ENCODE peak calls at places on chromosomes 7 and 10, in eight cellular contexts. A is progenitor cell of endocrine pancreas, B is PC-3, Y is heart right ventricle, L is type B pancreatic cell, X is GM10248, H is HFF-Myc, K is stomach. Z is an unnamed sample.

GRCh38 chr7:88344271-88344670 is 37.6 kb upstream of the STEAP4 start:
- DNase-seq in A (no peak), B (no peak), Y (no peak), L (no peak), X (no peak), H (no peak), K (no peak), Z (no peak)

GRCh38 chr7:3109516-3109915 is 65.8 kb upstream of the CARD11 start:
- DNase-seq in A (no peak), B (no peak), Y (no peak), L (no peak), X (no peak), H (no peak), K (no peak), Z (no peak)

GRCh38 chr7:66877577-66878300 is 43.3 kb upstream of the TMEM248 start:
- DNase-seq in A (no peak), B (no peak), Y (no peak), L (no peak), X (peak), H (no peak), K (no peak), Z (no peak)

GRCh38 chr10:78905940-78906308 is 162.8 kb upstream of the ZMIZ1 start:
- DNase-seq in A (no peak), B (no peak), Y (no peak), L (peak), X (no peak), H (no peak), K (peak), Z (no peak)

GRCh38 chr7:82343-83155 is 109.8 kb upstream of the FAM20C start:
- DNase-seq in A (no peak), B (no peak), Y (no peak), L (no peak), X (no peak), H (no peak), K (peak), Z (peak)

GRCh38 chr7:101788517-101788916 is 28.9 kb upstream of the CUX1 start:
- DNase-seq in A (no peak), B (no peak), Y (no peak), L (no peak), X (no peak), H (no peak), K (no peak), Z (no peak)

GRCh38 chr10:107653832-107654287 is 489.4 kb upstream of the SORCS1 start:
- DNase-seq in A (no peak), B (peak), Y (no peak), L (no peak), X (peak), H (no peak), K (no peak), Z (no peak)

GRCh38 chr7:99755085-99755484 is 20.1 kb upstream of the CYP3A7 start:
- DNase-seq in A (no peak), B (no peak), Y (no peak), L (no peak), X (no peak), H (no peak), K (no peak), Z (no peak)

GRCh38 chr10:11145498-11145855 is 127.8 kb downstream of the CELF2 start:
- DNase-seq in A (no peak), B (no peak), Y (no peak), L (no peak), X (peak), H (no peak), K (peak), Z (no peak)

GRCh38 chr7:28754027-28754426 is 204.1 kb downstream of the TRIL start:
- DNase-seq in A (no peak), B (peak), Y (no peak), L (no peak), X (peak), H (no peak), K (no peak), Z (no peak)

GRCh38 chr10:13961096-13961495 is 369.6 kb downstream of the FRMD4A start:
- DNase-seq in A (no peak), B (no peak), Y (no peak), L (no peak), X (no peak), H (peak), K (no peak), Z (no peak)

GRCh38 chr7:9181356-9181755 is 747.9 kb downstream of the NXPH1 start:
- DNase-seq in A (no peak), B (no peak), Y (no peak), L (no peak), X (no peak), H (no peak), K (no peak), Z (no peak)

GRCh38 chr10:119688033-119688508 is 36.9 kb downstream of the BAG3 start:
- DNase-seq in A (no peak), B (no peak), Y (no peak), L (no peak), X (no peak), H (no peak), K (no peak), Z (no peak)

GRCh38 chr10:58089739-58090138 is 178.0 kb downstream of the IPMK start:
- DNase-seq in A (no peak), B (no peak), Y (no peak), L (no peak), X (no peak), H (no peak), K (no peak), Z (no peak)

GRCh38 chr10:48798486-48799254 is 114.0 kb downstream of the WDFY4 start:
- DNase-seq in A (no peak), B (no peak), Y (no peak), L (peak), X (no peak), H (no peak), K (no peak), Z (no peak)

GRCh38 chr7:18494821-18495408 is 634 bp upstream of the HDAC9 start:
- DNase-seq in A (no peak), B (no peak), Y (no peak), L (no peak), X (no peak), H (no peak), K (no peak), Z (no peak)

GRCh38 chr7:19557726-19558470 is 150.9 kb downstream of the POLR1F start:
- DNase-seq in A (no peak), B (peak), Y (no peak), L (no peak), X (no peak), H (no peak), K (no peak), Z (no peak)

GRCh38 chr7:4883352-4884144 is at the start of gene RADIL:
- DNase-seq in A (peak), B (peak), Y (peak), L (peak), X (peak), H (peak), K (peak), Z (peak)

GRCh38 chr10:17073720-17074547 is 55.7 kb downstream of the CUBN start:
- DNase-seq in A (no peak), B (no peak), Y (no peak), L (no peak), X (no peak), H (no peak), K (no peak), Z (no peak)

GRCh38 chr10:7484456-7485266 is 73.8 kb upstream of the SFMBT2 start:
- DNase-seq in A (no peak), B (no peak), Y (no peak), L (no peak), X (peak), H (no peak), K (no peak), Z (no peak)

GRCh38 chr10:3805791-3806381 is 20.9 kb upstream of the KLF6 start:
- DNase-seq in A (no peak), B (peak), Y (peak), L (no peak), X (peak), H (peak), K (no peak), Z (no peak)

GRCh38 chr7:101960985-101961708 is 143.7 kb downstream of the CUX1 start:
- DNase-seq in A (no peak), B (no peak), Y (no peak), L (no peak), X (no peak), H (no peak), K (no peak), Z (no peak)

GRCh38 chr10:86335257-86335656 is 31.3 kb downstream of the GRID1 start:
- DNase-seq in A (no peak), B (no peak), Y (no peak), L (no peak), X (no peak), H (no peak), K (no peak), Z (no peak)

GRCh38 chr10:126628746-126629145 is 41.7 kb downstream of the C10orf90 start:
- DNase-seq in A (no peak), B (no peak), Y (no peak), L (no peak), X (no peak), H (no peak), K (no peak), Z (no peak)

GRCh38 chr7:74656911-74657691 is 417 bp upstream of the GTF2I start:
- DNase-seq in A (peak), B (peak), Y (peak), L (peak), X (peak), H (peak), K (peak), Z (peak)

GRCh38 chr7:74656421-74656910 is 1.1 kb upstream of the GTF2I start:
- DNase-seq in A (no peak), B (peak), Y (peak), L (no peak), X (no peak), H (no peak), K (peak), Z (peak)

GRCh38 chr7:74658171-74659004 is 870 bp downstream of the GTF2I start:
- DNase-seq in A (peak), B (peak), Y (peak), L (peak), X (peak), H (peak), K (peak), Z (peak)

GRCh38 chr7:74655785-74656420 is 1.6 kb upstream of the GTF2I start:
- DNase-seq in A (no peak), B (no peak), Y (no peak), L (no peak), X (no peak), H (no peak), K (no peak), Z (no peak)

GRCh38 chr7:74657692-74658170 is at the start of gene GTF2I:
- DNase-seq in A (peak), B (no peak), Y (no peak), L (peak), X (no peak), H (no peak), K (peak), Z (no peak)
- TF ChIP-seq CTCF in A (no peak), B (no peak), Y (no peak), L (no peak), X (no peak), H (no peak), K (no peak), Z (no peak)

GRCh38 chr7:152050547-152050971 is 25.1 kb downstream of the GALNT11 start:
- DNase-seq in A (no peak), B (no peak), Y (no peak), L (no peak), X (no peak), H (no peak), K (no peak), Z (no peak)
- TF ChIP-seq CTCF in A (no peak), B (no peak), Y (no peak), L (no peak), X (no peak), H (no peak), K (no peak), Z (no peak)

GRCh38 chr10:61835069-61835908 is 66.2 kb upstream of the ARID5B start:
- DNase-seq in A (no peak), B (peak), Y (no peak), L (no peak), X (no peak), H (peak), K (peak), Z (no peak)
- TF ChIP-seq CTCF in A (peak), B (peak), Y (peak), L (peak), X (peak), H (peak), K (peak), Z (peak)

DNA sequence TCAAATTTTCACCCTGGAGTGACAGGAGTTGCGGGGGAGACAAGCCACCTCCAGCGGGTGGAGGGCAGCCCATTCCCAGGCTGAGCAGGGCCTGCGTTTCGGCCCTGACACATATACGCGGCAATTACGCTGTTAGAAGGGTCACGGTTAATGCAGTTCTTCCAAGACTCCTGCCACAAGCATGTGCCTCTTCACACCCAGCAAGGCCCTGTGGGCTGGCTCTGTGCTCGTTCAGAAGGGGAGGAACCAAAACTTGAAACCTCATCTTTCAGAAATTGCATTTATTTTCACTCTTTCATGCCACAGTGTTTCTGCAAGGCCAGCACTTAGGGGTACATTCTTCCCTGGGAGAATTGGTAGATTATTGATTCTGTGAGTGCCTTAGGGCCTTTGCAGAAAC is 24.7 kb downstream of the LRMDA start:
- DNase-seq in A (no peak), B (no peak), Y (no peak), L (no peak), X (no peak), H (no peak), K (no peak), Z (no peak)
- TF ChIP-seq CTCF in A (no peak), B (no peak), Y (no peak), L (no peak), X (no peak), H (no peak), K (no peak), Z (no peak)

GRCh38 chr10:27759483-27760281 is 14.1 kb upstream of the MKX start:
- DNase-seq in A (no peak), B (peak), Y (no peak), L (no peak), X (no peak), H (no peak), K (no peak), Z (no peak)
- TF ChIP-seq CTCF in A (no peak), B (peak), Y (no peak), L (peak), X (no peak), H (no peak), K (no peak), Z (no peak)

DNA sequence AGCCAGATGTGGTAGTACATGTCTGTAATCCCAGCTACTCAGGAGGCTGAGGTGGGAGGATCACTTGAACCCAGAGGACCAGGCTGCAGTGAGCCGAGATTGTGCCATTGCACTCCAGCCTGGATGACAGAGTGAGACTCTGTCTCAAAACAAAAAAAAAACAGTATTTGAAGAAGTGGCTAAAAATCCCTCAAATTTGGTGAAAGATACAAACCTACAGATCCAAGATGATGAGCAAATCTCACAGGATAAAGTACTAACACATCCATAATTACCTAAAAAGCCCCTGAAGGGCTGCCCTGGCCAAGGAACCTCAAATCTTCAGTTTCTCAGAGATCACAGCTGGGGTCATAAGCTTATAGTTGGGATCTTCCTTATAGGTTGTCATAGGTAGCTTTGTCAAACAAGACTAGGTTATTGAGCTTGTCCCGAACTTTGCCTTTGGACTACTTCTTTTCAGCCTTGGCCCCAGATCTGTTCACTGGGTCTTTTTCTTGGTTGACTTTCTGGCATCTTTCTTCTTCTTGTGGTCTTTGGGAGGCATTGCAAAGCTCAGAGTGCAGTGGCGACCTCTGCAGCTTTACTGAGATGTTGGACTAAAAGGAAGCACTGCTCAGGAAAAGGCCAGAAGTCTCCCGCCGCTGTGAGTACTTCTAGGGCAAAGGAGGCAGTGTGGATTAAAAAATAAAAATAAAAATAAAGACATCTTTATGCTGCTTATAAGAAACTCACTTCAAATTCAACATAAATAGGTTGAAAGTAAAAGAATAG is 28.6 kb upstream of the SAR1A start:
- DNase-seq in A (no peak), B (no peak), Y (no peak), L (no peak), X (no peak), H (no peak), K (no peak), Z (no peak)
- TF ChIP-seq CTCF in A (no peak), B (peak), Y (no peak), L (no peak), X (no peak), H (no peak), K (no peak), Z (no peak)

GRCh38 chr10:35345383-35345742 is 9.1 kb downstream of the CCNY start:
- DNase-seq in A (no peak), B (no peak), Y (no peak), L (no peak), X (no peak), H (no peak), K (no peak), Z (no peak)
- TF ChIP-seq CTCF in A (no peak), B (no peak), Y (no peak), L (no peak), X (no peak), H (no peak), K (no peak), Z (no peak)

GRCh38 chr7:104416866-104417393 is 88.5 kb downstream of the LHFPL3 start:
- DNase-seq in A (no peak), B (no peak), Y (no peak), L (no peak), X (no peak), H (no peak), K (no peak), Z (no peak)

GRCh38 chr7:104410742-104411141 is 82.3 kb downstream of the LHFPL3 start:
- DNase-seq in A (no peak), B (no peak), Y (no peak), L (no peak), X (no peak), H (no peak), K (no peak), Z (no peak)

DNA sequence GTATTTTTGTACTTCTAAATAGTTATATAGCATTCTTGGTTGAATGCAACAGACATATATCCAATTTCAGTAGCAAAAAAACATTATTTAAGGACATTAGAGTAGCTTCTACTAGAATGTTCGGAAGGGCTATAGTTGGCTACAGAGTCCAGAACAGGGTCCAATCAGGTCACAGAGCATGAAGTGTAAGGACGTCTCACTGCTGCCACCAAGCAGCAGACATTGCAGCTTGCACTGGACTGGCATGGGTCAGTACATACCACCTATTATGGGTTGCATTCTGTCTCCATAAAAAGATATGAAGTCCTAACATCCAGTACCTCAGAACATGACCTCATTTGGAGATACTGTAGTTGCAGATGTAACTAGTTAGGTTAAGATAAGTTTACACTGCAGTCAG is 87.3 kb downstream of the LHFPL3 start:
- DNase-seq in A (no peak), B (peak), Y (no peak), L (no peak), X (no peak), H (no peak), K (no peak), Z (no peak)
- TF ChIP-seq CTCF in A (no peak), B (peak), Y (no peak), L (no peak), X (no peak), H (no peak), K (no peak), Z (no peak)

GRCh38 chr7:51016546-51016945 is 233.8 kb upstream of the GRB10 start:
- DNase-seq in A (no peak), B (no peak), Y (no peak), L (no peak), X (no peak), H (no peak), K (no peak), Z (peak)

GRCh38 chr7:51013218-51013786 is 230.6 kb upstream of the GRB10 start:
- DNase-seq in A (no peak), B (no peak), Y (no peak), L (no peak), X (no peak), H (no peak), K (no peak), Z (no peak)

GRCh38 chr7:51013861-51014511 is 231.3 kb upstream of the GRB10 start:
- DNase-seq in A (no peak), B (no peak), Y (no peak), L (no peak), X (no peak), H (no peak), K (no peak), Z (no peak)

GRCh38 chr7:51015581-51015980 is 232.9 kb upstream of the GRB10 start:
- DNase-seq in A (no peak), B (no peak), Y (no peak), L (no peak), X (no peak), H (no peak), K (no peak), Z (peak)

GRCh38 chr7:51014811-51015210 is 232.1 kb upstream of the GRB10 start:
- DNase-seq in A (no peak), B (no peak), Y (no peak), L (no peak), X (no peak), H (no peak), K (no peak), Z (no peak)
- TF ChIP-seq CTCF in A (no peak), B (no peak), Y (no peak), L (no peak), X (no peak), H (no peak), K (no peak), Z (no peak)